ENCODE peak calls at places on chromosome 4, in six cellular contexts. One of them, this sample, is unnamed.

GRCh38 chr4:39587881-39588280 is 50.8 kb downstream of the SMIM14 start:
- DNase-seq in cardiac muscle cell: no peak
- DNase-seq in kidney: no peak
- DNase-seq in dorsolateral prefrontal cortex: no peak
- DNase-seq in body of pancreas: no peak
- DNase-seq in psoas muscle: no peak
- DNase-seq in this sample: no peak

GRCh38 chr4:35559559-35560365 is 684.6 kb downstream of the ARAP2 start:
- DNase-seq in cardiac muscle cell: no peak
- DNase-seq in kidney: peak; percentile 57
- DNase-seq in dorsolateral prefrontal cortex: no peak
- DNase-seq in body of pancreas: no peak
- DNase-seq in psoas muscle: no peak
- DNase-seq in this sample: no peak

GRCh38 chr4:68346461-68346860 is 3.4 kb downstream of the YTHDC1 start:
- DNase-seq in cardiac muscle cell: no peak
- DNase-seq in kidney: no peak
- DNase-seq in dorsolateral prefrontal cortex: no peak
- DNase-seq in body of pancreas: no peak
- DNase-seq in psoas muscle: no peak
- DNase-seq in this sample: no peak

GRCh38 chr4:81421346-81422218 is 50.1 kb downstream of the RASGEF1B start:
- DNase-seq in cardiac muscle cell: no peak
- DNase-seq in kidney: no peak
- DNase-seq in dorsolateral prefrontal cortex: no peak
- DNase-seq in body of pancreas: peak; percentile 57
- DNase-seq in psoas muscle: no peak
- DNase-seq in this sample: no peak

GRCh38 chr4:158996669-158997074 is 106.2 kb upstream of the RAPGEF2 start:
- DNase-seq in cardiac muscle cell: no peak
- DNase-seq in kidney: no peak
- DNase-seq in dorsolateral prefrontal cortex: no peak
- DNase-seq in body of pancreas: no peak
- DNase-seq in psoas muscle: no peak
- DNase-seq in this sample: no peak

GRCh38 chr4:121156822-121157769 is 7.0 kb downstream of the TNIP3 start:
- DNase-seq in cardiac muscle cell: peak; percentile 63
- DNase-seq in kidney: peak; percentile 56
- DNase-seq in dorsolateral prefrontal cortex: no peak
- DNase-seq in body of pancreas: peak; percentile 15
- DNase-seq in psoas muscle: peak; percentile 15
- DNase-seq in this sample: no peak

GRCh38 chr4:162954976-162955375 is 211.7 kb downstream of the NAF1 start:
- DNase-seq in cardiac muscle cell: no peak
- DNase-seq in kidney: no peak
- DNase-seq in dorsolateral prefrontal cortex: no peak
- DNase-seq in body of pancreas: no peak
- DNase-seq in psoas muscle: no peak
- DNase-seq in this sample: no peak

GRCh38 chr4:37889849-37890500 is 909 bp upstream of the TBC1D1 start:
- DNase-seq in cardiac muscle cell: no peak
- DNase-seq in kidney: peak; percentile 77
- DNase-seq in dorsolateral prefrontal cortex: peak; percentile 55
- DNase-seq in body of pancreas: no peak
- DNase-seq in psoas muscle: no peak
- DNase-seq in this sample: no peak

GRCh38 chr4:74583757-74584156 is 138.8 kb downstream of the AREG start:
- DNase-seq in cardiac muscle cell: no peak
- DNase-seq in kidney: no peak
- DNase-seq in dorsolateral prefrontal cortex: no peak
- DNase-seq in body of pancreas: no peak
- DNase-seq in psoas muscle: no peak
- DNase-seq in this sample: no peak

GRCh38 chr4:144590020-144590419 is 55.9 kb upstream of the HHIP start:
- DNase-seq in cardiac muscle cell: no peak
- DNase-seq in kidney: no peak
- DNase-seq in dorsolateral prefrontal cortex: no peak
- DNase-seq in body of pancreas: no peak
- DNase-seq in psoas muscle: no peak
- DNase-seq in this sample: no peak

GRCh38 chr4:144592264-144592663 is 53.7 kb upstream of the HHIP start:
- DNase-seq in cardiac muscle cell: no peak
- DNase-seq in kidney: no peak
- DNase-seq in dorsolateral prefrontal cortex: no peak
- DNase-seq in body of pancreas: no peak
- DNase-seq in psoas muscle: no peak
- DNase-seq in this sample: no peak

GRCh38 chr4:144594471-144594986 is 51.4 kb upstream of the HHIP start:
- DNase-seq in cardiac muscle cell: no peak
- DNase-seq in kidney: no peak
- DNase-seq in dorsolateral prefrontal cortex: no peak
- DNase-seq in body of pancreas: no peak
- DNase-seq in psoas muscle: no peak
- DNase-seq in this sample: no peak

GRCh38 chr4:144589512-144589911 is 56.4 kb upstream of the HHIP start:
- DNase-seq in cardiac muscle cell: no peak
- DNase-seq in kidney: no peak
- DNase-seq in dorsolateral prefrontal cortex: no peak
- DNase-seq in body of pancreas: no peak
- DNase-seq in psoas muscle: no peak
- DNase-seq in this sample: no peak

DNA sequence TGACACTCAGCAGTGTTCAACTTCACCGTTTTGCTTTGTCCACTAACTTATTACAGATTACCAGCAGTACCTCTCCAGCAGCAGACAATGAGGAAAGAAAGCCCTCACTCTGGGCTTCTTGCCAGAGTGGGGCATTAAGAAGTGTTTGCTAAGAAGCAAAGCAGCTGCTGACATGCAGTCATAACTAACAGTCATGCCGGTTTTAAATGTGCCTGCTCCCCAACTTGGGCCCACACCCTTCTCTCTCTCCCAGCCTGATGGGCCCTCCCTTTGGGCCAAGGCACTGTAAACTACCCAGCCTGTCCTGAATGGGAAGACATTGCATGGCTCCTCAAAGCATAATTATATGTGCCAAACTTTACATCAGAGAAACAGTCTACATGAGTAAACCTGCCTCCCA is 54.6 kb upstream of the HHIP start:
- DNase-seq in cardiac muscle cell: peak; percentile 67
- DNase-seq in kidney: no peak
- DNase-seq in dorsolateral prefrontal cortex: no peak
- DNase-seq in body of pancreas: no peak
- DNase-seq in psoas muscle: no peak
- DNase-seq in this sample: no peak
- H3K27ac ChIP-seq in cardiac muscle cell: peak overlapping the region; percentile 41
- H3K27ac ChIP-seq in kidney: no peak overlapping the region
- H3K27ac ChIP-seq in dorsolateral prefrontal cortex: no peak overlapping the region
- H3K27ac ChIP-seq in body of pancreas: no peak overlapping the region
- H3K27ac ChIP-seq in psoas muscle: no peak overlapping the region
- H3K27ac ChIP-seq in this sample: no peak overlapping the region

GRCh38 chr4:185651851-185652250 is 116.5 kb upstream of the PDLIM3 start:
- DNase-seq in cardiac muscle cell: no peak
- DNase-seq in kidney: no peak
- DNase-seq in dorsolateral prefrontal cortex: no peak
- DNase-seq in body of pancreas: no peak
- DNase-seq in psoas muscle: no peak
- DNase-seq in this sample: no peak
- H3K27ac ChIP-seq in cardiac muscle cell: peak overlapping the region; percentile 49
- H3K27ac ChIP-seq in kidney: no peak overlapping the region
- H3K27ac ChIP-seq in dorsolateral prefrontal cortex: no peak overlapping the region
- H3K27ac ChIP-seq in body of pancreas: peak overlapping the region; percentile 75
- H3K27ac ChIP-seq in psoas muscle: no peak overlapping the region
- H3K27ac ChIP-seq in this sample: no peak overlapping the region

GRCh38 chr4:866068-866760 is 40.3 kb upstream of the CPLX1 start:
- DNase-seq in cardiac muscle cell: no peak
- DNase-seq in kidney: peak; percentile 62
- DNase-seq in dorsolateral prefrontal cortex: no peak
- DNase-seq in body of pancreas: no peak
- DNase-seq in psoas muscle: no peak
- DNase-seq in this sample: no peak

GRCh38 chr4:865572-865971 is 39.6 kb upstream of the CPLX1 start:
- DNase-seq in cardiac muscle cell: no peak
- DNase-seq in kidney: peak; percentile 67
- DNase-seq in dorsolateral prefrontal cortex: no peak
- DNase-seq in body of pancreas: no peak
- DNase-seq in psoas muscle: no peak
- DNase-seq in this sample: no peak

GRCh38 chr4:868421-868820 is 42.5 kb upstream of the CPLX1 start:
- DNase-seq in cardiac muscle cell: no peak
- DNase-seq in kidney: peak; percentile 68
- DNase-seq in dorsolateral prefrontal cortex: no peak
- DNase-seq in body of pancreas: no peak
- DNase-seq in psoas muscle: no peak
- DNase-seq in this sample: no peak

GRCh38 chr4:867526-868250 is 41.8 kb upstream of the CPLX1 start:
- DNase-seq in cardiac muscle cell: no peak
- DNase-seq in kidney: peak; percentile 71
- DNase-seq in dorsolateral prefrontal cortex: no peak
- DNase-seq in body of pancreas: no peak
- DNase-seq in psoas muscle: no peak
- DNase-seq in this sample: no peak

GRCh38 chr4:866761-867390 is 40.9 kb upstream of the CPLX1 start:
- DNase-seq in cardiac muscle cell: no peak
- DNase-seq in kidney: peak; percentile 54
- DNase-seq in dorsolateral prefrontal cortex: no peak
- DNase-seq in body of pancreas: no peak
- DNase-seq in psoas muscle: no peak
- DNase-seq in this sample: no peak
- H3K27ac ChIP-seq in cardiac muscle cell: no peak overlapping the region
- H3K27ac ChIP-seq in kidney: no peak overlapping the region
- H3K27ac ChIP-seq in dorsolateral prefrontal cortex: no peak overlapping the region
- H3K27ac ChIP-seq in body of pancreas: no peak overlapping the region
- H3K27ac ChIP-seq in psoas muscle: no peak overlapping the region
- H3K27ac ChIP-seq in this sample: no peak overlapping the region

GRCh38 chr4:151687021-151687640 is 73.7 kb downstream of the GATB start:
- DNase-seq in cardiac muscle cell: no peak
- DNase-seq in kidney: no peak
- DNase-seq in dorsolateral prefrontal cortex: no peak
- DNase-seq in body of pancreas: no peak
- DNase-seq in psoas muscle: no peak
- DNase-seq in this sample: no peak
- H3K27ac ChIP-seq in cardiac muscle cell: peak overlapping the region; percentile 91
- H3K27ac ChIP-seq in kidney: no peak overlapping the region
- H3K27ac ChIP-seq in dorsolateral prefrontal cortex: peak overlapping the region; percentile 80
- H3K27ac ChIP-seq in body of pancreas: no peak overlapping the region
- H3K27ac ChIP-seq in psoas muscle: no peak overlapping the region
- H3K27ac ChIP-seq in this sample: no peak overlapping the region

GRCh38 chr4:184669251-184669650 is 19.7 kb downstream of the PRIMPOL start:
- DNase-seq in cardiac muscle cell: no peak
- DNase-seq in kidney: no peak
- DNase-seq in dorsolateral prefrontal cortex: no peak
- DNase-seq in body of pancreas: no peak
- DNase-seq in psoas muscle: no peak
- DNase-seq in this sample: no peak
- H3K27ac ChIP-seq in cardiac muscle cell: no peak overlapping the region
- H3K27ac ChIP-seq in kidney: no peak overlapping the region
- H3K27ac ChIP-seq in dorsolateral prefrontal cortex: no peak overlapping the region
- H3K27ac ChIP-seq in body of pancreas: no peak overlapping the region
- H3K27ac ChIP-seq in psoas muscle: no peak overlapping the region
- H3K27ac ChIP-seq in this sample: no peak overlapping the region